ENCODE peak calls at places on chromosomes 11 and 22, in four cellular contexts. C, T, V and L are unnamed samples.

GRCh38 chr11:67056640-67057409 is at the start of gene RHOD:
- DNase-seq in C (no peak), T (peak), V (no peak), L (no peak)

GRCh38 chr11:47466701-47467250 is 17.8 kb upstream of the RAPSN start:
- DNase-seq in C (no peak), T (no peak), V (peak), L (no peak)

GRCh38 chr11:107916671-107917241 is 11.5 kb upstream of the RAB39A start:
- DNase-seq in C (peak), T (no peak), V (peak), L (peak)

GRCh38 chr22:23179381-23180294 is 671 bp upstream of the BCR start:
- DNase-seq in C (peak), T (peak), V (no peak), L (no peak)

GRCh38 chr22:48306785-48307570 is 1520.7 kb downstream of the BRD1 start:
- DNase-seq in C (no peak), T (no peak), V (no peak), L (no peak)

GRCh38 chr11:95335989-95336388 is 105.0 kb upstream of the SESN3 start:
- DNase-seq in C (no peak), T (no peak), V (no peak), L (peak)

GRCh38 chr11:132858203-132858602 is 674.1 kb downstream of the OPCML start:
- DNase-seq in C (no peak), T (peak), V (no peak), L (no peak)

GRCh38 chr11:40444151-40444550 is 1015.3 kb downstream of the LRRC4C start:
- DNase-seq in C (no peak), T (no peak), V (no peak), L (no peak)

GRCh38 chr22:48331691-48332220 is 1495.9 kb downstream of the BRD1 start:
- DNase-seq in C (no peak), T (no peak), V (no peak), L (no peak)

GRCh38 chr11:34564406-34564805 is 50.8 kb upstream of the ELF5 start:
- DNase-seq in C (no peak), T (peak), V (peak), L (no peak)

GRCh38 chr22:46619830-46620501 is at the start of gene GRAMD4:
- DNase-seq in C (no peak), T (no peak), V (peak), L (no peak)

GRCh38 chr11:134098566-134099184 is 29.8 kb downstream of the JAM3 start:
- DNase-seq in C (no peak), T (peak), V (no peak), L (no peak)